ENCODE peak calls at places on chromosome 4, in four cellular contexts. P is PC-9, L is MM.1S, K is OCI-LY7. S is an unnamed sample.
A peak's percentile ranks its signal among the peaks of the same experiment; 100 is the strongest.

GRCh38 chr4:68167706-68168105 is 38.0 kb upstream of the TMPRSS11F start:
- DNase-seq in P (no peak), L (no peak), K (no peak), S (no peak)

GRCh38 chr4:55216871-55217635 is 91.7 kb upstream of the KDR start:
- DNase-seq in P (no peak), L (no peak), K (no peak), S (no peak)

GRCh38 chr4:76674995-76675394 is 222.9 kb downstream of the SOWAHB start:
- DNase-seq in P (no peak), L (no peak), K (no peak), S (no peak)

GRCh38 chr4:121484633-121485032 is 103.8 kb upstream of the QRFPR start:
- DNase-seq in P (no peak), L (peak; percentile 37), K (peak; percentile 28), S (peak; percentile 78)

GRCh38 chr4:93809773-93810172 is 18.8 kb upstream of the ATOH1 start:
- DNase-seq in P (no peak), L (no peak), K (no peak), S (no peak)

GRCh38 chr4:6063684-6064083 is 45.5 kb upstream of the C4orf50 start:
- DNase-seq in P (no peak), L (no peak), K (no peak), S (no peak)

GRCh38 chr4:145618912-145619638 is at the start of gene MMAA:
- DNase-seq in P (peak; percentile 94), L (peak; percentile 95), K (peak; percentile 95), S (peak; percentile 99)

GRCh38 chr4:147108409-147108808 is 162.7 kb upstream of the TTC29 start:
- DNase-seq in P (no peak), L (no peak), K (no peak), S (no peak)

GRCh38 chr4:19678763-19679162 is 572.9 kb upstream of the SLIT2 start:
- DNase-seq in P (no peak), L (no peak), K (no peak), S (no peak)

GRCh38 chr4:128880662-128881061 is 71.2 kb downstream of the JADE1 start:
- DNase-seq in P (no peak), L (no peak), K (no peak), S (no peak)

GRCh38 chr4:54661686-54662085 is 3.9 kb downstream of the KIT start:
- DNase-seq in P (no peak), L (no peak), K (no peak), S (no peak)

GRCh38 chr4:69708211-69708610 is 52.2 kb downstream of the SULT1B1 start:
- DNase-seq in P (no peak), L (no peak), K (no peak), S (no peak)

GRCh38 chr4:170675568-170676262 is 586.0 kb upstream of the AADAT start:
- DNase-seq in P (no peak), L (peak; percentile 71), K (no peak), S (no peak)

GRCh38 chr4:51960486-51960885 is 59.7 kb downstream of the LRRC66 start:
- DNase-seq in P (peak; percentile 9), L (no peak), K (no peak), S (no peak)

GRCh38 chr4:36757623-36758311 is 476.4 kb downstream of the DTHD1 start:
- DNase-seq in P (no peak), L (no peak), K (no peak), S (no peak)

GRCh38 chr4:104015680-104016079 is 295.9 kb upstream of the TACR3 start:
- DNase-seq in P (peak; percentile 1), L (peak; percentile 13), K (peak; percentile 1), S (peak; percentile 56)

GRCh38 chr4:149344436-149344835 is 471.2 kb downstream of the IQCM start:
- DNase-seq in P (no peak), L (no peak), K (no peak), S (no peak)

GRCh38 chr4:77432702-77433101 is 172.9 kb upstream of the CXCL13 start:
- DNase-seq in P (no peak), L (peak; percentile 47), K (peak; percentile 4), S (peak; percentile 45)

GRCh38 chr4:76058888-76059426 is 15.6 kb upstream of the ART3 start:
- DNase-seq in P (no peak), L (no peak), K (no peak), S (no peak)

DNA sequence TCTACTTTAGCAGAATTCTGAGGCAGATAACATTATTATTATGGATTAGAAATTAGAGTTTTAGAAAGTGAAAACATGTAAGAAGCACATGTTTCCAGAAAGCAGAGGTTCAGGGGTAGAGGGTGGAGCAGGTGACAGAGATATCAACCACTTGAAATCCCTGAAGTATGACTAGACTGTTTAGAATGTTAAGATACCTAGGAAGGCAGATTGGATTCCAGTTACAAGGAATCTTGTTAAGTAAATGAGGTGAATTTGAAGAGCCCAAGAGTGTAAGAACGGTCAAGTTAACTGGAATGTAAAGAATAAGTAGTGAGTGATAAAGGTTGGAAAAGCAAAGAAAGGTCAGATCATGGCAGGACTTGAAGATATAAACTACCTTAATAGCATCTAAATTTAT is 37.6 kb downstream of the ARSJ start:
- DNase-seq in P (no peak), L (no peak), K (no peak), S (no peak)
- H3K9me2 ChIP-seq in P (no peaks in the 10 kb centered on the region), L (no peaks in the 10 kb centered on the region), K (no peaks in the 10 kb centered on the region), S (no peaks in the 10 kb centered on the region)

DNA sequence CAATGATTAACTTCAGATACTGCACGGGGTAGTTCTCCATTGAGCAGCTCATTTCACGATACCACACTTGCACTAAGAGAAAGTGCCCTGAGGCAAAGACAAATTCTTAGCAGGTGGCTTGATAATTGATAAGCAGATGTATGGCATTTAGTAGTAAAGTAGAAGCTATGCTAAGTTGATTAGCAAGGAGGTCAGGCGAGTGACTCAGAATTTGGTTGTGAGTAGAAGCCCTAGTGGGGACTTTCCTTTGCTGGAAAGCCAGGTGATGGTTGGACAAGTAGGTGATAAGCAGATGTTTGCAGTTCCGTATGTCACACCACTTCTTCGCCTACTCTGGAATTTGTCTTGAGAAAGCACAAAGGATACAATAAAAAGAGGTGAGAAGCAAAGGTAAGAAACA is 58.7 kb downstream of the TLL1 start:
- DNase-seq in P (no peak), L (no peak), K (no peak), S (no peak)
- H3K4me2 ChIP-seq in P (no peak overlapping the region), L (no peak overlapping the region), K (no peak overlapping the region), S (no peak overlapping the region)

GRCh38 chr4:168659971-168660465 is 163.2 kb downstream of the PALLD start:
- DNase-seq in P (no peak), L (no peak), K (no peak), S (no peak)
- H3K9me2 ChIP-seq in P (no peaks in the 10 kb centered on the region), L (no peaks in the 10 kb centered on the region), K (no peaks in the 10 kb centered on the region), S (no peaks in the 10 kb centered on the region)

DNA sequence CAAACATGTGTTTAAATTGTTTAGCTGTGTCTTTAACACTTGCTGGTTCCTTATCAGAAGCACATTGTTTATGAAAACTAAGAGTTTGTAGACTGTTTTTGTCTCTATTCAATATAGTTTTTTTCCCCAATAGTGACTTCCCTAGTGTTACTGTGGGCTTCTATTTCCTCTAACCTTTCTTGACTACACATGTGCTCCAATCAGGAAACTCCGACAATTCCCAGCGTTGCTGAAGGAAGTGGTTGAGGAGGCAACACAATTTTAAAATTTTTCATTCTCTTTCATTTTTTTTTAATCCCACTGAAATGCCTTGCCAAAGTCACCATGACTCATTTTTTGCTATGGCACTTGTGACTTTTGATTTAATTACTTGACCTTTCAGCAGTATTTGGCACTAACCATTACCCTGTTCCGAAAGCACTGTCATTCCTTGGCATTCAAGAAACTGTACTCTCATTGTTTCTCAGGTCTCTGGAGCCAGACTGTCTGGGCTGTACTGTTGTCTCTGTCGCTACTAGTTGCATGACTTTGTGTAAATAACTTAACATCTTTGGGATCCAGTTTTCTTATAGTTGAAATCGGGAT is 67.6 kb upstream of the FREM3 start:
- DNase-seq in P (no peak), L (no peak), K (no peak), S (no peak)
- H3K4me2 ChIP-seq in P (no peak overlapping the region), L (no peak overlapping the region), K (no peak overlapping the region), S (no peak overlapping the region)

DNA sequence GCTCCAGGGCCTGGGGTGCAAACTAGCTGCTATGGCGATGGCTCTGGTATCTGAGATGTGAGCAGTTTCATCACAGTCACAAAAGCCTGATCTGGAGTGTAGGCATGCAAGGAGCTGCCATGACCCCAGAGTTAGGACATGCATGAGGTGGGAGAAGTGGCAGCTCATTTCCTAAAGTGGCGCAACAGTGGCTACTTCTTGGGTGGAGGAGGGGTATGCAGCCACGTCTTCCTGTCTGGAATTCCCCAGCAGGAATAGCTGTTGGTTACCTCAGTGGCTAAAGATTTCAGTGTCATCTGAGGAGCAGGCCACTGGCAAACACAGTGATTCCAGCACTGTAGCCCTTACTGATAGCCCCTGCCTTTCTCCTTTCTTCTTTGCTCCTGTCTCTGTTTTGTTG is 1382.5 kb downstream of the C4orf33 start:
- DNase-seq in P (no peak), L (no peak), K (no peak), S (no peak)
- H3K9me2 ChIP-seq in P (no peaks in the 10 kb centered on the region), L (no peaks in the 10 kb centered on the region), K (no peaks in the 10 kb centered on the region), S (no peaks in the 10 kb centered on the region)

GRCh38 chr4:2289955-2290333 is 28.0 kb upstream of the MXD4 start:
- DNase-seq in P (no peak), L (no peak), K (no peak), S (peak; percentile 65)
- H3K4me2 ChIP-seq in P (no peak overlapping the region), L (no peak overlapping the region), K (no peak overlapping the region), S (peak overlapping the region; percentile 66)

DNA sequence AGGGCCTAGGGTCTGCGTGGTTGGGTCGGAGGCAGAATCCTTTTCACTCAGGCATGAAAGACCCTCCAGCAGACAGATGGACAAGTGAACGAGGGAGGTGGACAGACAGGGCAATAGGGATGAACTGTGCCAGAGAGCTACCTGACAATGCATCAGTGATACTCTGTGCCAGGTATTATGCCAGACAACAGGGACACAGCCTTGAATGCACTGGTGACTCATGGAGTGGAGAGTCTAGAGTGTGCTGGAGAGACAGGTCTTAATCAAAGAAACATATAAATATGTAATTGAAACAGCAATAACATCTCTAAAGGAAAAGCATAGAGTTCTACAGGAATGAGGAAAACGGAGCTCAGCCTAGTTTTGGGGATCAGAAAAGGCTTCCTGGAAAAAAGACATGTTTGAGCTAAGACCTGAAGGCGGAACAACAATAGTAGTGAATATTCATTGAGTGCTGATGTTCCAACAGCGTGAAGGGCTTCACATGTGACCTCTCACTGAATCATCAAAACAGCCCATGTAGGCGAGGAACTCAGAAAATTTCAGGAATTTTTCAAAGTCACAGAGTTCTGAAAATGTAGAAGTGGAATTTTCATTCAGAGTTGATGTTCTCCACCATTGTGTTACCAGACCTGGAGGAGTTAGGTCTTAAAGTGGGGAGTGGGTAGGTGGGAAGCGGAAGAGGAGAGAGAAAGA is 20.0 kb upstream of the FGFBP2 start:
- DNase-seq in P (no peak), L (no peak), K (no peak), S (no peak)
- H3K9me2 ChIP-seq in P (no peaks in the 10 kb centered on the region), L (no peaks in the 10 kb centered on the region), K (no peaks in the 10 kb centered on the region), S (no peaks in the 10 kb centered on the region)

DNA sequence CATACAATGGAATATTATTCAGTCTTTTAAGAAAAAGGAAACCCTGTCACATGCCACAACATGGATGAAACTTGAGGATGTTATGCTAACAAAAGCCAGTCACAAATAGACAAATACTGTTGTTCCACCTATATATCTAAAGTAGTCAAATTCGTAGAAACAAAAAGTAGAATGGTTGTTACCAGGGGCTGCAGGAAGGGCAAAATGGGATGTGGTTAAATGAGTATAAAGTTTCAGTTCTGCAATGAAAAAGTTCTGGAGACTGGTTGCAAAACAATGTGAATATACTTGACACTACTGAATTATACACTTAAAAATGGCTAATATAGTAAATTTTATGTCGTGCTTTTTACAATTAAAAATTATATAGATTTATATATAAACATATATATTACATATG is 12.2 kb downstream of the SPOCK3 start:
- DNase-seq in P (no peak), L (peak; percentile 56), K (peak; percentile 11), S (no peak)
- H3K4me2 ChIP-seq in P (no peak overlapping the region), L (no peak overlapping the region), K (no peak overlapping the region), S (no peak overlapping the region)

S was measured in Karpas-422.